ENCODE peak calls at places on chromosomes 12 and 14, in four cellular contexts. B, U, V and J are unnamed samples.

GRCh38 chr12:32765906-32766305 is 10.2 kb upstream of the YARS2 start:
- DNase-seq in B (no peak), U (no peak), V (no peak), J (no peak)

GRCh38 chr12:105822131-105823103 is 316.3 kb downstream of the NUAK1 start:
- DNase-seq in B (no peak), U (no peak), V (no peak), J (no peak)

GRCh38 chr12:103742349-103742784 is 98.7 kb downstream of the NT5DC3 start:
- DNase-seq in B (no peak), U (no peak), V (no peak), J (peak)

GRCh38 chr12:115132145-115132544 is 448.2 kb upstream of the TBX3 start:
- DNase-seq in B (no peak), U (no peak), V (no peak), J (no peak)

GRCh38 chr12:108825205-108825950 is 32.0 kb downstream of the SSH1 start:
- DNase-seq in B (no peak), U (no peak), V (peak), J (no peak)

GRCh38 chr12:67650127-67650495 is 1.6 kb downstream of the DYRK2 start:
- DNase-seq in B (no peak), U (peak), V (no peak), J (no peak)

GRCh38 chr14:100955201-100955600 is 51.7 kb upstream of the RTL1 start:
- DNase-seq in B (no peak), U (no peak), V (no peak), J (no peak)

GRCh38 chr14:95023886-95024285 is 133.4 kb downstream of the DICER1 start:
- DNase-seq in B (no peak), U (no peak), V (no peak), J (no peak)

GRCh38 chr14:100721568-100721967 is 5.1 kb upstream of the DLK1 start:
- DNase-seq in B (no peak), U (no peak), V (no peak), J (no peak)

GRCh38 chr12:116594325-116595038 is 35.3 kb downstream of the MAP1LC3B2 start:
- DNase-seq in B (no peak), U (no peak), V (no peak), J (no peak)

GRCh38 chr12:130987151-130987931 is 33.6 kb downstream of the ADGRD1 start:
- DNase-seq in B (peak), U (no peak), V (no peak), J (no peak)

GRCh38 chr12:68614772-68615171 is 4.1 kb downstream of the RAP1B start:
- DNase-seq in B (no peak), U (no peak), V (no peak), J (no peak)

GRCh38 chr14:93787465-93788306 is 599 bp downstream of the PRIMA1 start:
- DNase-seq in B (no peak), U (no peak), V (no peak), J (peak)

GRCh38 chr12:132166801-132167591 is 22.7 kb downstream of the NOC4L start:
- DNase-seq in B (no peak), U (no peak), V (no peak), J (no peak)

GRCh38 chr14:33806905-33807304 is 144.0 kb downstream of the EGLN3 start:
- DNase-seq in B (no peak), U (no peak), V (no peak), J (no peak)

GRCh38 chr14:65729547-65729946 is 317.0 kb downstream of the FUT8 start:
- DNase-seq in B (no peak), U (no peak), V (no peak), J (no peak)

GRCh38 chr12:124828264-124829007 is 35.2 kb downstream of the SCARB1 start:
- DNase-seq in B (peak), U (no peak), V (no peak), J (no peak)

GRCh38 chr12:71299541-71300376 is 139.8 kb upstream of the LGR5 start:
- DNase-seq in B (no peak), U (peak), V (no peak), J (no peak)

GRCh38 chr14:80364274-80364673 is 153.0 kb upstream of the DIO2 start:
- DNase-seq in B (peak), U (peak), V (no peak), J (peak)

GRCh38 chr14:81436296-81437138 is 36.4 kb upstream of the STON2 start:
- DNase-seq in B (peak), U (peak), V (no peak), J (peak)

GRCh38 chr12:56581418-56582145 is 48.5 kb downstream of the BAZ2A start:
- DNase-seq in B (peak), U (peak), V (peak), J (no peak)

GRCh38 chr14:34036319-34036761 is 85.5 kb upstream of the EGLN3 start:
- DNase-seq in B (no peak), U (no peak), V (no peak), J (no peak)

GRCh38 chr12:68359669-68360068 is 27.5 kb upstream of the MDM1 start:
- DNase-seq in B (no peak), U (no peak), V (no peak), J (no peak)

GRCh38 chr12:127830730-127831129 is 436.2 kb upstream of the TMEM132C start:
- DNase-seq in B (no peak), U (no peak), V (no peak), J (no peak)

GRCh38 chr14:93905623-93906022 is 21.5 kb upstream of the FAM181A start:
- DNase-seq in B (peak), U (no peak), V (no peak), J (no peak)

GRCh38 chr12:7433276-7433822 is 10.6 kb downstream of the CD163L1 start:
- DNase-seq in B (peak), U (no peak), V (no peak), J (no peak)

GRCh38 chr14:58133739-58134138 is 18.3 kb downstream of the ARMH4 start:
- DNase-seq in B (no peak), U (no peak), V (no peak), J (no peak)

GRCh38 chr12:93626160-93626559 is 51.0 kb upstream of the CRADD start:
- DNase-seq in B (no peak), U (peak), V (no peak), J (no peak)

GRCh38 chr14:20516921-20517320 is 11.6 kb downstream of the RNASE10 start:
- DNase-seq in B (no peak), U (no peak), V (no peak), J (no peak)

GRCh38 chr12:85325452-85325851 is 45.4 kb downstream of the ALX1 start:
- DNase-seq in B (no peak), U (no peak), V (no peak), J (no peak)

GRCh38 chr12:67222302-67222701 is 46.9 kb upstream of the CAND1 start:
- DNase-seq in B (no peak), U (no peak), V (no peak), J (peak)

GRCh38 chr14:64937176-64937820 is 5.2 kb downstream of the GPX2 start:
- DNase-seq in B (no peak), U (no peak), V (no peak), J (no peak)

GRCh38 chr14:95265106-95266094 is 54.3 kb downstream of the CLMN start:
- DNase-seq in B (peak), U (no peak), V (peak), J (no peak)

GRCh38 chr14:60183724-60184596 is 18.8 kb upstream of the DHRS7 start:
- DNase-seq in B (peak), U (no peak), V (no peak), J (peak)

GRCh38 chr12:64461634-64462414 is 9.9 kb downstream of the TBK1 start:
- DNase-seq in B (peak), U (no peak), V (no peak), J (no peak)

DNA sequence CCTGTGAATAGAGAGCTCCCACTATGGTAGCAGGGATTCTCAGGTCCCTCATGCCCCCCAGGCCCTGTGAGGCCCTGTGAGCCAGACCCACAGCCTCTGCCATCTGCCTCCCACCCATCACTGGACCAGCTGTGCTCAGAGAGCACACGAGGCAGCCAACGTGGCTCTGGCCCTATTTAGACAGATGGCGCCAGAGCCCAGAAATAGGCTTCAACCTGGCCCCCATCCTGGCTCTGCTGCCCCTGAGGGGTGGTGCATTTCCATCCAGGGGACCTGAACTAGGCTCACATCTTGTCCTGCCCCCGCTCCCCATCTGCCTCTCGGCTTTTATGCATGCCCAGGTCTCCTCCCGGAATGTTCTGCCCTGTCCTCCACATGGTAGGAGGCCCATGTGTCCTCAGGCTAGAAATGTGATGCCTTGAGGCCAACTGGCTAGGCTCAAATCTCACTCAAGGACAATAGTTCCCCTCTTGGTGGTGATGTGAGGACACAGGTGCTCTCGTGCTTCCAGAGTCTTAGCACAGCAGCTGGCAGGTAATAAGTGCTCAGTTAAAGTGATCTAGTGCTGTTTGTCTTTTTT is 18.9 kb downstream of the TMEM63C start:
- DNase-seq in B (no peak), U (no peak), V (no peak), J (peak)
- TF ChIP-seq JUNB in B (no peak), U (no peak), V (no peak), J (no peak)

GRCh38 chr12:65895759-65896656 is 71.7 kb downstream of the HMGA2 start:
- DNase-seq in B (peak), U (no peak), V (no peak), J (peak)
- H3K4me3 ChIP-seq in B (peak), U (no peak), V (no peak), J (peak)

DNA sequence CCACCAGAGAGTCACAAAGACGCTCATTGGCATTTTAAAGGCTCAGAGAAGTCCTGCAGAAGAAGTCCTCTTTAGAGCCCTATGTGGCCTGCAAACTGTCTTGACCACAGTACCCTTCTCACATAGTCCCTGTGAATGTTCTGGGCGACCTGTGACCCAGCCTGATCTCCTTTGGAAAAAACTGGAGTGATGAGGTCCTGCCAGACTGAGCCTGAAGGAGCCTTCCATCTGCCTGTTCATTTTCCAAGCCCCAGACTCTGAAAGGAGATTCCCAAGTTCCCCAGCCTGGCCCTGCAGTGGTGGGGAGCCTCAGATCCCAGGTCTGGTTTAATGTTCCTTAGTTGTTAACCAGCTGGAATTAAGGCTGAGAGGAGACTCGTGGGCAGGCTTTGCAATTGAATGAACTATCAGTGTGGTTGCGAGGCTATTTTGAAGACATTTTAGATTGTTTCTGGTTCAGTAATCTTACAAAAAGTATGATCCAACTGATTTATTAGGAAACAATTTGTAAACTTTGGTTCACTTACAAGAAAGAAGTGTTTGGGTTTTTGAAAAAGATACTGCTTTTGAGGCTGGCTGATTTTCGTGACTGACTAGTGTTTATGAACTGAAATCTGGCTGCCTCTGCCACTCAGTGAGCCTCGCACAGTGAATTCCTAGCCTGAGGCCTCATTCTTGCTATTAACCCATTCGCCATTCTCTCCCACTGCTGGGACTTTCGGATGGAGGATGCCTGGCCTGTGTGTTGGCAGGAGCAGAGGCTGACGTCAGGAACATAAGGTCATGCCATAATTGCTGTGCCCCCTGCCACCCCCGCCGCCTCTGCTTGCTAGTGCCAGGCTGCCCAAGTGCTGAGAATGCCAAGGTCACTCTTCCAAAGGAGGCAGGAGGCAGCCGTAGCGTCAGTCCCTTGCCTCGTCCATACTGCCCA is 249.0 kb downstream of the CACNA1C start:
- DNase-seq in B (no peak), U (no peak), V (no peak), J (no peak)
- H2AFZ ChIP-seq in B (no peak), U (no peak), V (no peak), J (no peak)

GRCh38 chr14:87712386-87713113 is 280.4 kb downstream of the GALC start:
- DNase-seq in B (no peak), U (no peak), V (no peak), J (peak)
- TF ChIP-seq JUNB in B (no peak), U (no peak), V (no peak), J (no peak)

DNA sequence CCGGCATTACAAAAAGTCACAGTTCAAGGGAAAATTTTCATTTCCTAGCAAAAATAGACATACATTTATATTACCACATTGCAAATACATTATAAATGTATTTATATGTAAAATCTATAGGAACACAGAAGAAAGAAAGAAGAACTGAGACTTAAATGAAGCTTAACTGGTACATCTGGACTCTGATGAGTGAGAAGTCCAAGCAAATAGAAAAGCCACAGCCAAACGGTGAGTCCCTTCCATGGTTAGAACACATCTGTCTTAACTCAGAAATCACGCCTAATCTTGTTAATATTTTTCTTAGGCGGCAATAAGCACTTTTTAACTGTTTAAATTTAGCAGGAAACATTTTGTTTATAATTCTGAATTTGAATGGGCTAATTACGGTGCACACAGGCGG is 9.4 kb upstream of the KLRB1 start:
- DNase-seq in B (no peak), U (no peak), V (no peak), J (no peak)
- H3K4me3 ChIP-seq in B (no peak), U (no peak), V (no peak), J (no peak)

DNA sequence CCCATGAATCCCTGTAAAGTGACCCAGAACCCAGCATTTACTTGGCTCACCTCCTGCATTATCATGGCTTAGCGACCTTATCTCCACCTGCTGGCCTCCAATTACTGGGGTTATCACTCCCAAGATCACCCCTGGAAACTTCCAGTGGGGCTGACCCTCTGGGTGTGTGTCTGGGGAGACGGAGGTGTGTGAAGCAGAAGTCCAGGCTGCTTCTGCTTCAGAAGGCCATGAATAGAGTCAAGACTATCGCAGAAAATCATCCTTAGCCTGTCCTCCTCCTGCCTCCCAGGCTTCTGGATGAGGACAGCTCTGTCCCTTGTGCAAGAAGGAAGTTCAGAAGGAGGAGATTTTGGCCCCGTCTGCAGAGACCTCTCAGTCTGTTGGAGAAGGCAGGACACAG is 408 bp upstream of the KRT72 start:
- DNase-seq in B (no peak), U (no peak), V (no peak), J (no peak)
- H2AFZ ChIP-seq in B (no peak), U (no peak), V (no peak), J (peak)

DNA sequence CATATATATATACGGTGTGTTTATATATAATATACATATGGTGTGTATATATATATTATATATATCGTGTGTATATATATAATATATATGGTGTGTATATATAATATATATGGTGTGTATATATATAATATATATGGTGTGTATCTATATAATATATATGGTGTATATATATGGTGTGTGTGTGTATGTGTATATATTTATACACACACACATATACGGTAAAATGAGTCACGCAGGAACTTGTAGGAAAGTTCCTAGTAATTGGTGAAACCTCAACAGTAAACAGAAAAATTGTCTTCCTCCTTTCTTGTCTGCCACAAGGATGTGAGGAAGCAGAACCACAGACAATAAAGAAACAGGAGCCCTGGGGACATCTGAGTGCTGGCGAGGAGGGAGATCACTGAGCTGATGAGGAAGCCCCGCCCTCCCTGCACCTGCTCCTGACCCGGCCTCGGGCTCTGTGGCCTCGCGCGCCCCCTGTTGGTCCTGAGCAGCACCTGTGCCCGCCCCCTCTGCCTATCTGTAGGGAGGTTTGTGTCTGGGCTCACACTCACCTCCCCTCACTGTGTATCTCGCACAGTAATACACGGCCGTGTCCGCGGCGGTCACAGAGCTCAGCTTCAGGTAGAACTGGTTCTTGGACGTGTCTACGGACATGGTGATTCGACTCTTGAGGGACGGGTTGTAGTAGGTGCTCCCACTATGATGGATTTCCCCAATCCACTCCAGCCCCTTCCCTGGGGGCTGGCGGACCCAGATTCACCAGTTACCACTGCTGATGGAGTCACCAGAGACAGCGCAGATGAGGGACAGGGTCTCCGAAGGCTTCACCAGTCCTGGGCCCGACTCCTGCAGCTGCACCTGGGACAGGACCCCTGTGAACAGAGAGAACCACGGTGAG is 1079.4 kb downstream of the TMEM121 start:
- DNase-seq in B (peak), U (peak), V (peak), J (no peak)
- TF ChIP-seq JUNB in B (no peak), U (no peak), V (no peak), J (no peak)

GRCh38 chr12:129719426-129719825 is 184.4 kb downstream of the TMEM132D start:
- DNase-seq in B (no peak), U (no peak), V (no peak), J (no peak)

GRCh38 chr12:129723260-129723659 is 180.6 kb downstream of the TMEM132D start:
- DNase-seq in B (no peak), U (no peak), V (no peak), J (no peak)

GRCh38 chr12:129716825-129717224 is 187.0 kb downstream of the TMEM132D start:
- DNase-seq in B (no peak), U (no peak), V (no peak), J (no peak)

GRCh38 chr12:129720618-129721017 is 183.2 kb downstream of the TMEM132D start:
- DNase-seq in B (no peak), U (no peak), V (no peak), J (no peak)

GRCh38 chr12:129717438-129717837 is 186.4 kb downstream of the TMEM132D start:
- DNase-seq in B (no peak), U (no peak), V (no peak), J (no peak)
- H3K4me3 ChIP-seq in B (no peak), U (no peak), V (no peak), J (no peak)

GRCh38 chr14:99564903-99565259 is 39.1 kb downstream of the CCDC85C start:
- DNase-seq in B (no peak), U (no peak), V (no peak), J (no peak)
- H2AFZ ChIP-seq in B (no peak), U (no peak), V (no peak), J (no peak)

GRCh38 chr12:40662366-40662765 is 29.9 kb upstream of the CNTN1 start:
- DNase-seq in B (no peak), U (no peak), V (no peak), J (no peak)

GRCh38 chr12:40668095-40668494 is 24.1 kb upstream of the CNTN1 start:
- DNase-seq in B (no peak), U (no peak), V (no peak), J (no peak)

GRCh38 chr12:40663781-40664180 is 28.5 kb upstream of the CNTN1 start:
- DNase-seq in B (no peak), U (no peak), V (no peak), J (no peak)
- TF ChIP-seq JUNB in B (no peak), U (no peak), V (no peak), J (no peak)